ENCODE peak calls at places on chromosomes 7 and 10, in nine cellular contexts. R is IMR-90, D is uterus, P is heart left ventricle, Y is breast epithelium, W is A549, A is GM12878, M is thyroid gland, H is transverse colon. G is an unnamed sample.

GRCh38 chr7:78489423-78489822 is 690.9 kb downstream of the PHTF2 start:
- DNase-seq in H (no peak), A (no peak), Y (no peak), M (no peak), D (no peak), W (no peak), R (no peak), P (no peak), G (no peak)

GRCh38 chr7:156791241-156791640 is 101.7 kb downstream of the LMBR1 start:
- DNase-seq in R (no peak), M (no peak), Y (no peak), P (no peak), D (no peak), A (no peak), W (no peak), H (no peak), G (no peak)

GRCh38 chr7:148940702-148941597 is 56.9 kb upstream of the EZH2 start:
- DNase-seq in H (peak), D (peak), A (peak), M (peak), P (peak), W (peak), Y (peak), R (peak), G (peak)

GRCh38 chr10:23063387-23064287 is 31.7 kb upstream of the MSRB2 start:
- DNase-seq in D (peak), A (no peak), Y (no peak), H (no peak), P (no peak), R (peak), M (no peak), W (no peak), G (no peak)

GRCh38 chr7:40536406-40536805 is 401.6 kb downstream of the SUGCT start:
- DNase-seq in Y (no peak), H (no peak), R (no peak), M (no peak), A (no peak), D (no peak), W (no peak), P (no peak), G (no peak)

GRCh38 chr7:497946-498655 is 21.5 kb downstream of the PDGFA start:
- DNase-seq in P (peak), Y (no peak), H (no peak), A (no peak), R (no peak), M (no peak), D (no peak), W (no peak), G (no peak)

GRCh38 chr10:33134011-33134751 is 176.2 kb upstream of the ITGB1 start:
- DNase-seq in W (peak), Y (peak), P (no peak), M (peak), D (peak), R (peak), A (peak), H (peak), G (no peak)

GRCh38 chr10:25934673-25935139 is 677 bp downstream of the MYO3A start:
- DNase-seq in Y (no peak), R (no peak), P (no peak), A (no peak), H (peak), W (peak), M (peak), D (no peak), G (no peak)

GRCh38 chr7:30920021-30920583 is 8.4 kb downstream of the AQP1 start:
- DNase-seq in Y (no peak), W (no peak), A (no peak), D (peak), M (peak), P (peak), R (no peak), H (peak), G (no peak)

GRCh38 chr7:98341106-98341505 is 59.6 kb downstream of the BRI3 start:
- DNase-seq in Y (no peak), D (no peak), M (no peak), A (no peak), P (no peak), W (no peak), R (peak), H (no peak), G (no peak)

GRCh38 chr7:113092762-113093161 is 6.1 kb upstream of the GPR85 start:
- DNase-seq in P (no peak), A (no peak), D (no peak), M (no peak), R (no peak), Y (no peak), H (no peak), W (no peak), G (no peak)

GRCh38 chr7:36747969-36748574 is 23.8 kb upstream of the AOAH start:
- DNase-seq in W (no peak), D (no peak), A (no peak), R (no peak), H (no peak), M (no peak), P (no peak), Y (no peak), G (no peak)

GRCh38 chr10:15898046-15898445 is 37.7 kb upstream of the MINDY3 start:
- DNase-seq in W (peak), D (no peak), H (no peak), M (no peak), P (no peak), R (peak), A (no peak), Y (no peak), G (no peak)

GRCh38 chr7:133771778-133772421 is 355.2 kb upstream of the LRGUK start:
- DNase-seq in Y (no peak), R (no peak), A (no peak), H (no peak), P (no peak), M (no peak), D (no peak), W (no peak), G (no peak)

GRCh38 chr7:134552105-134552504 is 3.2 kb downstream of the AKR1B15 start:
- DNase-seq in W (peak), A (no peak), R (peak), D (no peak), P (no peak), Y (no peak), H (peak), M (no peak), G (no peak)

GRCh38 chr10:11881477-11882417 is 58.6 kb downstream of the PROSER2 start:
- DNase-seq in M (peak), H (peak), R (peak), A (no peak), W (peak), P (peak), D (no peak), Y (no peak), G (no peak)

GRCh38 chr10:131747251-131747650 is 153.6 kb upstream of the PPP2R2D start:
- DNase-seq in M (no peak), A (no peak), D (no peak), Y (no peak), H (no peak), R (no peak), W (no peak), P (no peak), G (no peak)

GRCh38 chr10:15325243-15326002 is 45.7 kb downstream of the FAM171A1 start:
- DNase-seq in Y (no peak), A (no peak), H (no peak), W (peak), M (no peak), P (peak), D (peak), R (peak), G (no peak)

GRCh38 chr7:79298145-79298760 is 155.2 kb downstream of the MAGI2 start:
- DNase-seq in Y (no peak), H (no peak), M (peak), P (no peak), R (peak), D (no peak), A (no peak), W (peak), G (no peak)

GRCh38 chr7:158782638-158783490 is 46.4 kb downstream of the ESYT2 start:
- DNase-seq in A (no peak), D (peak), M (no peak), P (peak), W (peak), Y (no peak), H (peak), R (peak), G (no peak)

GRCh38 chr10:116668018-116668417 is 47.3 kb downstream of the PNLIPRP2 start:
- DNase-seq in P (no peak), M (no peak), H (no peak), D (no peak), R (no peak), Y (no peak), W (no peak), A (no peak), G (no peak)

GRCh38 chr10:78634389-78634815 is 434.4 kb upstream of the ZMIZ1 start:
- DNase-seq in R (peak), H (no peak), M (peak), P (no peak), A (no peak), Y (no peak), W (no peak), D (no peak), G (no peak)

GRCh38 chr7:99099499-99100077 is 44.3 kb downstream of the SMURF1 start:
- DNase-seq in R (no peak), P (no peak), Y (no peak), H (no peak), M (no peak), W (no peak), A (no peak), D (no peak), G (no peak)

GRCh38 chr7:102974366-102975236 is 61.8 kb downstream of the LRRC17 start:
- DNase-seq in A (no peak), R (no peak), D (no peak), P (no peak), Y (no peak), M (no peak), W (no peak), H (no peak), G (no peak)

GRCh38 chr7:66255533-66256100 is 50.5 kb downstream of the TPST1 start:
- DNase-seq in R (peak), M (no peak), A (no peak), H (no peak), W (no peak), P (no peak), Y (no peak), D (no peak), G (no peak)

GRCh38 chr7:101450064-101450463 is 87.4 kb downstream of the COL26A1 start:
- DNase-seq in P (no peak), R (no peak), A (no peak), H (no peak), D (no peak), M (no peak), Y (no peak), W (no peak), G (no peak)
- H3K4me3 ChIP-seq in P (no peak), R (no peak), A (no peak), H (no peak), D (no peak), M (no peak), Y (no peak), W (no peak), G (no peak)

DNA sequence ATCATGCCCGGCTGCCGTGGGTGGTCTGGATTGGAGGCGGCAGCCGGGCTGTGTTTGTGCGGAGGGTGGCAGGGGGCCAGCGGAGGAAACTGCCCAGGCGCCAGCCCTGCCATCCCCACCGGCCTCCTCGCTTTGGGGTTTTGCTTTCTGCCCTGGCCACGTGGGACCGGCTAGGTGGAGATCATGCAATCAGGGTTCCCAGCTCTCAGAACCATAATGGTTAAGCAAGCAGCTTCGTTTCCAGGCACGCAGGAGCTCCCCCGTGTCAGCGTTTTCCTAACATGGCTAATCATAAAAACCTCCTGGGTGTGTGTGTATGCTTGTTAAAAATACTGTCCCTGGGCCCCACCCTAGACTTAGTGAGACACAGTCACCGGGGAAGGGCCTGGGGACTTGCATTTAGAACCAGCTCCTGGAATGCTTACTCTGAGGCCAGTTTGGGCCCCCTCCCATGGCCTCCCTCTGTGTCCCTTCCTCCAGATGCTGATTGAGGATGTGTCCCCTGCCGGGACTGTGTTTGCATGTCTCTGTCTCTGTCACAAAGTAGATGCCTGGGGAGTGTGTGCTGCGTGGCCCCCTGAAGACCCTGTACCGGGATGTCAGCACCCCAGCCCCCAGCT is 119.3 kb downstream of the CUX1 start:
- DNase-seq in A (no peak), M (no peak), D (peak), W (no peak), Y (no peak), H (peak), R (peak), P (no peak), G (no peak)
- TF ChIP-seq POLR2A in A (no peak), M (no peak), D (no peak), W (no peak), Y (no peak), H (no peak), R (no peak), P (no peak), G (no peak)

DNA sequence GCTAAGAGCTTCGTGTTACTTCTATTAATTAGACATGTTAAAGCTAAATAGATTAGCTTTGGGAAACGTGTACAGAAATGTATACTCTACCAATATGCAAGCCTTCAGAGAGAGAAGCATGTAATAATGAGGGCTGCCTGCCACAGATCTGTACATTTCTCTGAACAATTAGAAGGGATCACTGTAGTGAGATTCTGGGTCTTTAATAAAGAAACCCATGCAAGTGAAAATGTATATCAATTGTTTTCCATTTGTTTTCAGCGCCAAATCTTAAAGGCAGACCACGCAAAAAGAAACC is 149.1 kb downstream of the ARID5B start:
- DNase-seq in M (no peak), W (no peak), D (no peak), P (no peak), R (no peak), H (no peak), A (no peak), Y (no peak), G (no peak)
- H3K27ac ChIP-seq in M (peak), W (peak), D (peak), P (peak), R (peak), H (peak), A (peak), Y (peak), G (peak)

GRCh38 chr10:17201165-17202013 is at the start of gene TRDMT1:
- DNase-seq in P (peak), A (no peak), H (peak), M (peak), W (peak), D (peak), R (peak), Y (peak), G (peak)

GRCh38 chr10:17200885-17201164 is 647 bp downstream of the TRDMT1 start:
- DNase-seq in A (no peak), R (peak), D (no peak), Y (no peak), H (peak), W (peak), P (no peak), M (peak), G (no peak)

GRCh38 chr10:17200035-17200884 is 1.2 kb downstream of the TRDMT1 start:
- DNase-seq in W (no peak), P (no peak), Y (no peak), A (no peak), D (no peak), R (no peak), H (no peak), M (no peak), G (no peak)

GRCh38 chr10:17196573-17196972 is 4.9 kb downstream of the TRDMT1 start:
- DNase-seq in P (no peak), W (no peak), M (no peak), H (no peak), R (no peak), Y (no peak), A (no peak), D (no peak), G (no peak)

GRCh38 chr10:17199351-17199804 is 2.1 kb downstream of the TRDMT1 start:
- DNase-seq in P (no peak), R (peak), D (no peak), Y (no peak), M (no peak), W (no peak), A (no peak), H (no peak), G (no peak)
- H3K4me3 ChIP-seq in P (no peak), R (peak), D (no peak), Y (peak), M (no peak), W (no peak), A (no peak), H (peak), G (no peak)

GRCh38 chr7:48088559-48089414 is at the start of gene UPP1:
- DNase-seq in P (peak), W (peak), H (peak), M (peak), R (peak), A (peak), D (peak), Y (peak), G (peak)
- TF ChIP-seq POLR2A in P (no peak), W (peak), H (peak), M (no peak), R (peak), A (peak), D (peak), Y (no peak), G (no peak)